ENCODE peak calls at places on chromosome 14, in four cellular contexts. B, C, S and J are unnamed samples.

GRCh38 chr14:73424453-73424852 is 33.9 kb downstream of the NUMB start:
- DNase-seq in B (no peak), C (no peak), S (no peak), J (no peak)

GRCh38 chr14:94831085-94831484 is 61.2 kb upstream of the GSC start:
- DNase-seq in B (no peak), C (no peak), S (no peak), J (no peak)

GRCh38 chr14:64580451-64580850 is 30.7 kb downstream of the PPP1R36 start:
- DNase-seq in B (no peak), C (no peak), S (no peak), J (no peak)

GRCh38 chr14:52987514-52987913 is 36.7 kb upstream of the FERMT2 start:
- DNase-seq in B (peak; percentile 26), C (no peak), S (no peak), J (no peak)

GRCh38 chr14:90290612-90291011 is 34.3 kb downstream of the PSMC1 start:
- DNase-seq in B (no peak), C (no peak), S (no peak), J (no peak)

GRCh38 chr14:69259531-69260245 is at the start of gene GALNT16:
- DNase-seq in B (peak; percentile 12), C (peak; percentile 75), S (no peak), J (no peak)

GRCh38 chr14:71675902-71676291 is 256.3 kb upstream of the RGS6 start:
- DNase-seq in B (no peak), C (no peak), S (no peak), J (no peak)

GRCh38 chr14:34368115-34368970 is 93.7 kb downstream of the SPTSSA start:
- DNase-seq in B (no peak), C (no peak), S (no peak), J (no peak)

GRCh38 chr14:92546347-92547053 is 32.9 kb downstream of the RIN3 start:
- DNase-seq in B (no peak), C (no peak), S (no peak), J (no peak)

GRCh38 chr14:95320076-95320895 is 578 bp upstream of the CLMN start:
- DNase-seq in B (no peak), C (no peak), S (no peak), J (no peak)

GRCh38 chr14:95386536-95386935 is 66.8 kb upstream of the CLMN start:
- DNase-seq in B (no peak), C (no peak), S (no peak), J (no peak)

GRCh38 chr14:45558183-45558582 is 305.2 kb upstream of the MIS18BP1 start:
- DNase-seq in B (no peak), C (no peak), S (no peak), J (no peak)

GRCh38 chr14:101734241-101734847 is 27.2 kb upstream of the PPP2R5C start:
- DNase-seq in B (no peak), C (no peak), S (no peak), J (no peak)

GRCh38 chr14:31000629-31001338 is 24.7 kb upstream of the AP4S1 start:
- DNase-seq in B (no peak), C (no peak), S (no peak), J (no peak)

GRCh38 chr14:38089123-38089522 is 118.6 kb upstream of the SSTR1 start:
- DNase-seq in B (peak; percentile 26), C (no peak), S (no peak), J (no peak)

GRCh38 chr14:63470877-63471565 is 72.2 kb downstream of the PPP2R5E start:
- DNase-seq in B (no peak), C (no peak), S (no peak), J (no peak)

GRCh38 chr14:85475113-85475512 is 54.8 kb upstream of the FLRT2 start:
- DNase-seq in B (no peak), C (no peak), S (no peak), J (no peak)

GRCh38 chr14:73524493-73524892 is 12.4 kb upstream of the ACOT1 start:
- DNase-seq in B (no peak), C (no peak), S (no peak), J (no peak)

GRCh38 chr14:22978873-22979671 is 3.3 kb downstream of the AJUBA start:
- DNase-seq in B (no peak), C (no peak), S (no peak), J (no peak)

GRCh38 chr14:92848941-92849340 is 54.8 kb downstream of the GOLGA5 start:
- DNase-seq in B (peak; percentile 96), C (peak; percentile 48), S (no peak), J (no peak)

GRCh38 chr14:92459479-92460421 is 53.8 kb upstream of the RIN3 start:
- DNase-seq in B (no peak), C (no peak), S (no peak), J (no peak)

GRCh38 chr14:79166171-79166570 is 996.0 kb downstream of the NRXN3 start:
- DNase-seq in B (no peak), C (no peak), S (no peak), J (no peak)

GRCh38 chr14:105273062-105273461 is 24.7 kb downstream of the BTBD6 start:
- DNase-seq in B (no peak), C (no peak), S (no peak), J (no peak)

GRCh38 chr14:96567289-96567899 is 65.2 kb downstream of the PAPOLA start:
- DNase-seq in B (peak; percentile 20), C (peak; percentile 24), S (no peak), J (no peak)

GRCh38 chr14:23865502-23865901 is 88.1 kb upstream of the DHRS4 start:
- DNase-seq in B (no peak), C (no peak), S (no peak), J (no peak)

GRCh38 chr14:64979336-64980074 is 7.2 kb upstream of the FNTB start:
- DNase-seq in B (no peak), C (no peak), S (no peak), J (no peak)

GRCh38 chr14:103172921-103173320 is 49.7 kb downstream of the TNFAIP2 start:
- DNase-seq in B (no peak), C (no peak), S (no peak), J (no peak)

GRCh38 chr14:76117789-76118188 is 33.9 kb upstream of the GPATCH2L start:
- DNase-seq in B (peak; percentile 84), C (no peak), S (no peak), J (no peak)